ENCODE peak calls at places on chromosomes 12 and 14, in eight cellular contexts. I is transverse colon, H is ovary, D is HCT116, N is A549, B is IMR-90, E is suprapubic skin, O is uterus. Z is an unnamed sample.

GRCh38 chr14:99522457-99522891 is 41.3 kb downstream of the CCNK start:
- DNase-seq in N (peak; percentile 55), I (no peak), H (peak; percentile 72), D (no peak), E (no peak), O (peak; percentile 68), B (peak; percentile 78), Z (no peak)

GRCh38 chr14:94631536-94632304 is 19.5 kb downstream of the SERPINA3 start:
- DNase-seq in O (no peak), B (no peak), H (no peak), D (no peak), N (no peak), I (no peak), E (no peak), Z (no peak)

GRCh38 chr12:108597559-108598471 is at the start of gene TMEM119:
- DNase-seq in N (no peak), E (peak; percentile 86), H (no peak), B (peak; percentile 37), O (peak; percentile 45), I (no peak), D (no peak), Z (no peak)

GRCh38 chr12:82359115-82359478 is 768 bp downstream of the METTL25 start:
- DNase-seq in H (peak; percentile 36), I (no peak), N (no peak), B (no peak), O (no peak), E (no peak), D (no peak), Z (no peak)

GRCh38 chr12:110848524-110848923 is 1.7 kb downstream of the CCDC63 start:
- DNase-seq in N (no peak), E (no peak), O (no peak), D (no peak), B (no peak), I (no peak), H (no peak), Z (no peak)

GRCh38 chr14:50829472-50830043 is 1.4 kb downstream of the NIN start:
- DNase-seq in B (no peak), N (no peak), D (no peak), H (no peak), E (no peak), O (no peak), I (no peak), Z (no peak)

GRCh38 chr12:110199360-110200123 is 75.4 kb downstream of the IFT81 start:
- DNase-seq in N (peak; percentile 70), H (no peak), E (no peak), D (no peak), O (no peak), I (no peak), B (peak; percentile 78), Z (no peak)

GRCh38 chr14:73741386-73741875 is 27.2 kb upstream of the PNMA1 start:
- DNase-seq in E (no peak), N (peak; percentile 61), I (peak; percentile 86), B (peak; percentile 66), O (peak; percentile 78), H (peak; percentile 71), D (no peak), Z (peak; percentile 89)

GRCh38 chr12:85299058-85299457 is 19.0 kb downstream of the ALX1 start:
- DNase-seq in I (no peak), N (no peak), E (no peak), O (no peak), H (no peak), B (no peak), D (no peak), Z (no peak)

GRCh38 chr14:92121670-92122350 is at the start of the genes CPSF2 and NDUFB1:
- DNase-seq in H (peak; percentile 89), I (peak; percentile 85), O (peak; percentile 77), N (peak; percentile 79), D (peak; percentile 48), B (peak; percentile 72), E (peak; percentile 95), Z (peak; percentile 89)

GRCh38 chr14:95436348-95436747 is 80.1 kb downstream of the SYNE3 start:
- DNase-seq in N (no peak), E (no peak), D (no peak), H (no peak), I (no peak), B (no peak), O (no peak), Z (no peak)

GRCh38 chr12:27898022-27898421 is 74.5 kb downstream of the PTHLH start:
- DNase-seq in N (no peak), O (no peak), H (no peak), D (no peak), I (no peak), E (no peak), B (no peak), Z (no peak)
- TF ChIP-seq CTCF in N (no peak), O (no peak), H (no peak), D (no peak), I (no peak), E (no peak), B (no peak), Z (no peak)

GRCh38 chr12:49673446-49674317 is 33.5 kb downstream of the FMNL3 start:
- DNase-seq in E (peak; percentile 93), H (peak; percentile 95), I (peak; percentile 86), N (no peak), D (no peak), O (peak; percentile 95), B (peak; percentile 94), Z (peak; percentile 62)
- TF ChIP-seq POLR2A in E (no peak), H (peak; percentile 73), I (peak; percentile 49), N (no peak), D (no peak), O (peak; percentile 88), B (peak; percentile 76), Z (no peak)

DNA sequence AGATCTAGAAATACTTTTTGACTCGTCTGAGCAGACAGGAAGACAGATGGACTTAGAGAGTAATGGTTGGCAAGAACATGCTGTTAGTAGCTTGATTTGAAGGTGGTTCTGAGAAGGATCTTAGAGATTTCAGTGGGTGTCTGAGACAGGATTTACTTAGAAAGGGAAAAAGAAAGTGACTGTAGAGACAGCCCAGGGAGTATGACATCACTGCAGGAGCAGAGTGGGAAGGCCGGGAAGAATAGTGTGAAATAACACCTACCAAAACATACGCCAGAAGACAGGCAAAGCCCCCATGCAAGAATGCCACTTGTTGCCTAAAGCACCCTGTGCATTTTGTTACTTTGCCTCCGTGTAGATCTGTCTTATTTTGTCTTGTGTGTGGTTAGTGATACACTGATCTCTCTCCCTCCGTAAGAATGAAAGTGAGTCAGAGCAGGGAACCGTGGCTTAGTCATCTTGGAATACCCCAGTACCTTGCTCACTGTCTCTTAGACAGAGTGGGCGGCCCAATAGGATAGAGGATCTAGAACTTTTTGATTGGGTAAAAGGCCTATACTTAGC is 161.3 kb upstream of the IFNG-AS1 start:
- DNase-seq in B (peak; percentile 99), I (peak; percentile 32), H (no peak), O (peak; percentile 74), E (no peak), D (peak; percentile 62), N (peak; percentile 80), Z (peak; percentile 47)
- H3K4me3 ChIP-seq in B (peak overlapping the region; percentile 55), I (peak overlapping the region; percentile 24), H (peak overlapping the region; percentile 26), O (peak overlapping the region; percentile 29), E (peak overlapping the region; percentile 40), D (peak overlapping the region; percentile 27), N (peak overlapping the region; percentile 36), Z (peak overlapping the region; percentile 40)

GRCh38 chr12:106301241-106301610 is 1.3 kb upstream of the TCP11L2 start:
- DNase-seq in I (no peak), N (no peak), E (no peak), H (no peak), D (no peak), B (no peak), O (no peak), Z (no peak)

GRCh38 chr12:106303202-106303820 is 778 bp downstream of the TCP11L2 start:
- DNase-seq in B (peak; percentile 60), E (peak; percentile 94), N (peak; percentile 61), O (peak; percentile 86), D (no peak), I (peak; percentile 87), H (peak; percentile 89), Z (peak; percentile 90)

GRCh38 chr12:106300761-106301160 is 1.8 kb upstream of the TCP11L2 start:
- DNase-seq in N (no peak), I (no peak), E (no peak), D (no peak), H (no peak), B (no peak), O (no peak), Z (no peak)

GRCh38 chr12:106302401-106303201 is at the start of gene TCP11L2:
- DNase-seq in B (peak; percentile 58), E (peak; percentile 96), D (no peak), H (peak; percentile 93), O (peak; percentile 88), N (peak; percentile 83), I (peak; percentile 92), Z (peak; percentile 92)

GRCh38 chr12:106301611-106302321 is 767 bp upstream of the TCP11L2 start:
- DNase-seq in E (no peak), H (peak; percentile 80), I (peak; percentile 88), N (peak; percentile 83), D (no peak), O (peak; percentile 59), B (peak; percentile 64), Z (peak; percentile 78)
- TF ChIP-seq CTCF in E (no peak), H (no peak), I (no peak), N (no peak), D (no peak), O (no peak), B (no peak), Z (peak; percentile 26)

DNA sequence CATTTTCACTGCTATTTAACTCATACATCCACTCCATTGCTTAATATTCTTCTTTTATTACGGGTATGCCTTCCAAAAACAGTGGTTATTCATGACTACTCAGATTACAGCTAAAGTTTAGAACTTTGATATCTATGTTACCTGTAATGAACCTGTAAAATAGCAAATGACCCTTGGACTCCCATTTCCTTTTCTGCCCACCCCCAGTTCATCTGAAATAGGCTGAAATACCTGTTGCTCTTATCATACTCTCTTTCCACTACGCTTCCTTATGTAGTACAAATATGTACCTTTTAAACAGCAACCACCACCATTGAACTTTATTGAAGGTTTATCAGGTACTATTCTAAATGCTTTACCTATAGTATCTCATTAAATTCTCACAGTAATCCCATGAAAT is 239.6 kb downstream of the SSPN start:
- DNase-seq in N (no peak), B (no peak), O (no peak), D (no peak), E (no peak), I (no peak), H (no peak), Z (no peak)
- TF ChIP-seq POLR2A in N (no peak), B (no peak), O (no peak), D (no peak), E (no peak), I (no peak), H (no peak), Z (no peak)

GRCh38 chr12:67243260-67243659 is 25.9 kb upstream of the CAND1 start:
- DNase-seq in D (no peak), O (no peak), I (no peak), N (no peak), E (no peak), H (no peak), B (no peak), Z (no peak)
- H3K4me3 ChIP-seq in D (no peak overlapping the region), O (no peak overlapping the region), I (no peak overlapping the region), N (no peak overlapping the region), E (no peak overlapping the region), H (no peak overlapping the region), B (no peak overlapping the region), Z (no peak overlapping the region)

GRCh38 chr12:21252070-21252469 is 82.6 kb downstream of the SLCO1A2 start:
- DNase-seq in N (no peak), H (no peak), O (no peak), E (no peak), I (no peak), D (no peak), B (no peak), Z (no peak)

GRCh38 chr12:21248679-21249078 is 86.0 kb downstream of the SLCO1A2 start:
- DNase-seq in I (no peak), E (no peak), D (no peak), B (no peak), H (no peak), O (no peak), N (peak; percentile 11), Z (no peak)
- TF ChIP-seq CTCF in I (no peak), E (no peak), D (peak; percentile 17), B (peak; percentile 14), H (no peak), O (no peak), N (peak; percentile 36), Z (no peak)